ENCODE peak calls at places on chromosomes 2 and 18, in five cellular contexts. One of them, this sample, is unnamed.

GRCh38 chr2:154015233-154015632 is 143.5 kb downstream of the GALNT13 start:
- DNase-seq in RWPE1: no peak
- DNase-seq in H9: no peak
- DNase-seq in lower leg skin: no peak
- DNase-seq in naive thymus-derived CD4-positive, alpha-beta T cell: no peak
- DNase-seq in this sample: no peak

GRCh38 chr2:226835420-226835795 is 446 bp upstream of the RHBDD1 start:
- DNase-seq in H9: peak
- DNase-seq in RWPE1: peak
- DNase-seq in naive thymus-derived CD4-positive, alpha-beta T cell: peak
- DNase-seq in lower leg skin: peak
- DNase-seq in this sample: no peak

GRCh38 chr18:12597775-12598174 is 60.1 kb downstream of the SPIRE1 start:
- DNase-seq in naive thymus-derived CD4-positive, alpha-beta T cell: no peak
- DNase-seq in lower leg skin: no peak
- DNase-seq in RWPE1: peak
- DNase-seq in H9: no peak
- DNase-seq in this sample: no peak

GRCh38 chr2:80233333-80233732 is 71.2 kb downstream of the LRRTM1 start:
- DNase-seq in naive thymus-derived CD4-positive, alpha-beta T cell: no peak
- DNase-seq in lower leg skin: no peak
- DNase-seq in H9: no peak
- DNase-seq in RWPE1: no peak
- DNase-seq in this sample: no peak

GRCh38 chr2:172195836-172196376 is 93.2 kb upstream of the DLX2 start:
- DNase-seq in lower leg skin: no peak
- DNase-seq in H9: no peak
- DNase-seq in naive thymus-derived CD4-positive, alpha-beta T cell: no peak
- DNase-seq in RWPE1: peak
- DNase-seq in this sample: no peak

GRCh38 chr2:59693176-59693959 is 860.1 kb downstream of the BCL11A start:
- DNase-seq in lower leg skin: no peak
- DNase-seq in H9: no peak
- DNase-seq in naive thymus-derived CD4-positive, alpha-beta T cell: no peak
- DNase-seq in RWPE1: no peak
- DNase-seq in this sample: no peak

GRCh38 chr2:157261199-157261782 is 3.8 kb downstream of the GALNT5 start:
- DNase-seq in RWPE1: peak
- DNase-seq in H9: no peak
- DNase-seq in lower leg skin: no peak
- DNase-seq in naive thymus-derived CD4-positive, alpha-beta T cell: no peak
- DNase-seq in this sample: no peak

GRCh38 chr18:46158498-46158897 is 54.3 kb downstream of the HAUS1 start:
- DNase-seq in lower leg skin: no peak
- DNase-seq in naive thymus-derived CD4-positive, alpha-beta T cell: no peak
- DNase-seq in RWPE1: peak
- DNase-seq in H9: no peak
- DNase-seq in this sample: no peak

GRCh38 chr2:95315801-95316411 is 18.8 kb downstream of the KCNIP3 start:
- DNase-seq in lower leg skin: no peak
- DNase-seq in RWPE1: peak
- DNase-seq in naive thymus-derived CD4-positive, alpha-beta T cell: no peak
- DNase-seq in H9: no peak
- DNase-seq in this sample: no peak

GRCh38 chr2:179521944-179522343 is 257.3 kb upstream of the SESTD1 start:
- DNase-seq in lower leg skin: no peak
- DNase-seq in H9: no peak
- DNase-seq in naive thymus-derived CD4-positive, alpha-beta T cell: no peak
- DNase-seq in RWPE1: no peak
- DNase-seq in this sample: no peak

GRCh38 chr18:23887035-23887434 is 127.5 kb upstream of the TTC39C start:
- DNase-seq in H9: no peak
- DNase-seq in RWPE1: no peak
- DNase-seq in lower leg skin: no peak
- DNase-seq in naive thymus-derived CD4-positive, alpha-beta T cell: no peak
- DNase-seq in this sample: no peak

GRCh38 chr2:48779019-48779418 is 23.5 kb upstream of the LHCGR start:
- DNase-seq in RWPE1: no peak
- DNase-seq in naive thymus-derived CD4-positive, alpha-beta T cell: no peak
- DNase-seq in lower leg skin: no peak
- DNase-seq in H9: no peak
- DNase-seq in this sample: no peak

GRCh38 chr2:46036929-46037328 is 260.3 kb upstream of the EPAS1 start:
- DNase-seq in H9: no peak
- DNase-seq in naive thymus-derived CD4-positive, alpha-beta T cell: no peak
- DNase-seq in RWPE1: no peak
- DNase-seq in lower leg skin: no peak
- DNase-seq in this sample: no peak

GRCh38 chr18:46810481-46811000 is 53.7 kb upstream of the ST8SIA5 start:
- DNase-seq in H9: no peak
- DNase-seq in naive thymus-derived CD4-positive, alpha-beta T cell: no peak
- DNase-seq in lower leg skin: no peak
- DNase-seq in RWPE1: no peak
- DNase-seq in this sample: no peak

This sample was measured in naive B cell.